ENCODE peak calls at places on chromosomes 3 and 15, in five cellular contexts. G is CD8-positive, alpha-beta memory T cell; A is lower leg skin; F is activated naive CD4-positive, alpha-beta T cell treated with Interleukin-2 at 50 U/mL for 16 hours; Y is naive thymus-derived CD8-positive, alpha-beta T cell. I is an unnamed sample.

GRCh38 chr3:101240719-101241118 is 79.7 kb downstream of the IMPG2 start:
- DNase-seq in F (no peak), A (no peak), G (no peak), Y (no peak), I (no peak)

GRCh38 chr15:69389426-69389825 is 24.7 kb upstream of the KIF23 start:
- DNase-seq in F (no peak), A (no peak), Y (no peak), G (no peak), I (no peak)

GRCh38 chr15:52678036-52678467 is 1.1 kb downstream of the ATOSA start:
- DNase-seq in G (peak; percentile 54), F (peak; percentile 57), Y (peak; percentile 66), A (peak; percentile 90), I (peak; percentile 52)

GRCh38 chr3:186582541-186582940 is 12.0 kb downstream of the DNAJB11 start:
- DNase-seq in G (no peak), A (no peak), F (no peak), Y (no peak), I (no peak)

GRCh38 chr15:74128785-74129350 is 1.5 kb upstream of the ISLR2 start:
- DNase-seq in Y (no peak), F (no peak), A (no peak), G (no peak), I (no peak)

GRCh38 chr15:100651253-100651652 is 48.9 kb downstream of the ASB7 start:
- DNase-seq in A (no peak), F (no peak), G (no peak), Y (no peak), I (no peak)

GRCh38 chr15:93485922-93486327 is 396.9 kb upstream of the RGMA start:
- DNase-seq in F (no peak), A (no peak), Y (no peak), G (no peak), I (no peak)

GRCh38 chr15:80990955-80991354 is 1.3 kb upstream of the MESD start:
- DNase-seq in G (no peak), F (no peak), Y (no peak), A (no peak), I (no peak)

I was measured in T-helper 2 cell treated with Interferon-gamma antibody and Interleukin-4, amounts not matched to agents 5 μg/mL and 100 μg/mL, for 36 hours.